ENCODE peak calls at places on chromosomes 16 and 17, in four cellular contexts. Q is heart left ventricle; G is stimulated activated CD8-positive, alpha-beta memory T cell treated with anti-CD3 and anti-CD28 coated beads, Interleukin-7, amount 100 ng/mL, for 24 hours; T is fibroblast of mammary gland. R is an unnamed sample.

GRCh38 chr16:57028086-57028485 is 38.7 kb downstream of the NLRC5 start:
- DNase-seq in Q (no peak), G (no peak), T (no peak), R (no peak)

GRCh38 chr17:61351745-61352407 is 47.8 kb upstream of the TBX2 start:
- DNase-seq in Q (no peak), G (no peak), T (no peak), R (no peak)

GRCh38 chr17:40016692-40017000 is 1.4 kb downstream of the CSF3 start:
- DNase-seq in Q (no peak), G (no peak), T (no peak), R (no peak)

GRCh38 chr16:88558457-88559442 is 11.5 kb upstream of the ZC3H18 start:
- DNase-seq in Q (peak), G (no peak), T (peak), R (peak)

GRCh38 chr16:67326472-67327309 is at the start of the genes KCTD19 and LRRC36:
- DNase-seq in Q (peak), G (peak), T (peak), R (peak)

GRCh38 chr16:17345043-17345442 is 125.7 kb downstream of the XYLT1 start:
- DNase-seq in Q (no peak), G (no peak), T (peak), R (peak)

GRCh38 chr16:11114366-11115164 is 141.4 kb downstream of the SOCS1 start:
- DNase-seq in Q (no peak), G (no peak), T (no peak), R (no peak)

GRCh38 chr17:81322271-81323082 is 27.4 kb upstream of the SLC38A10 start:
- DNase-seq in Q (no peak), G (no peak), T (peak), R (no peak)

GRCh38 chr17:49157784-49158183 is 25.2 kb downstream of the B4GALNT2 start:
- DNase-seq in Q (no peak), G (no peak), T (no peak), R (no peak)

GRCh38 chr17:40738553-40738952 is 16.6 kb downstream of the KRT25 start:
- DNase-seq in Q (no peak), G (no peak), T (no peak), R (no peak)

GRCh38 chr17:11369570-11369969 is 128.6 kb downstream of the SHISA6 start:
- DNase-seq in Q (no peak), G (no peak), T (no peak), R (no peak)

GRCh38 chr16:84720180-84720579 is 20.4 kb downstream of the USP10 start:
- DNase-seq in Q (no peak), G (no peak), T (peak), R (no peak)

GRCh38 chr16:70720431-70721201 is 34.8 kb upstream of the MTSS2 start:
- DNase-seq in Q (no peak), G (no peak), T (no peak), R (no peak)

R was measured in left cardiac atrium.